ENCODE peak calls at places on chromosomes 5 and 9, in nine cellular contexts. One of them, this sample, is unnamed.

GRCh38 chr5:165630211-165630866 is 2124.9 kb downstream of the MAT2B start:
- DNase-seq in brain microvascular endothelial cell: peak
- DNase-seq in cardiac muscle cell: peak
- DNase-seq in A549: peak
- DNase-seq in heart right ventricle: peak
- DNase-seq in esophagus squamous epithelium: no peak
- DNase-seq in OCI-LY7: peak
- DNase-seq in prostate gland: peak
- DNase-seq in endodermal cell: peak
- DNase-seq in this sample: no peak

GRCh38 chr9:69093471-69094103 is 58.0 kb downstream of the FXN start:
- DNase-seq in endodermal cell: no peak
- DNase-seq in heart right ventricle: no peak
- DNase-seq in A549: no peak
- DNase-seq in cardiac muscle cell: no peak
- DNase-seq in esophagus squamous epithelium: no peak
- DNase-seq in OCI-LY7: no peak
- DNase-seq in brain microvascular endothelial cell: no peak
- DNase-seq in prostate gland: no peak
- DNase-seq in this sample: no peak

GRCh38 chr9:31032206-31032605 is 1352.2 kb upstream of the ACO1 start:
- DNase-seq in OCI-LY7: no peak
- DNase-seq in cardiac muscle cell: no peak
- DNase-seq in heart right ventricle: no peak
- DNase-seq in brain microvascular endothelial cell: no peak
- DNase-seq in esophagus squamous epithelium: no peak
- DNase-seq in endodermal cell: no peak
- DNase-seq in A549: no peak
- DNase-seq in prostate gland: no peak
- DNase-seq in this sample: no peak

GRCh38 chr9:37243588-37244345 is 123.4 kb downstream of the ZCCHC7 start:
- DNase-seq in A549: no peak
- DNase-seq in prostate gland: no peak
- DNase-seq in heart right ventricle: no peak
- DNase-seq in esophagus squamous epithelium: no peak
- DNase-seq in endodermal cell: no peak
- DNase-seq in brain microvascular endothelial cell: no peak
- DNase-seq in cardiac muscle cell: no peak
- DNase-seq in OCI-LY7: no peak
- DNase-seq in this sample: no peak

GRCh38 chr9:136786451-136786850 is 4.7 kb upstream of the TMEM141 start:
- DNase-seq in esophagus squamous epithelium: no peak
- DNase-seq in heart right ventricle: no peak
- DNase-seq in endodermal cell: no peak
- DNase-seq in brain microvascular endothelial cell: no peak
- DNase-seq in cardiac muscle cell: no peak
- DNase-seq in prostate gland: no peak
- DNase-seq in A549: no peak
- DNase-seq in OCI-LY7: no peak
- DNase-seq in this sample: no peak

GRCh38 chr5:175658299-175659145 is 651 bp downstream of the HRH2 start:
- DNase-seq in A549: no peak
- DNase-seq in endodermal cell: peak
- DNase-seq in heart right ventricle: no peak
- DNase-seq in prostate gland: no peak
- DNase-seq in esophagus squamous epithelium: no peak
- DNase-seq in OCI-LY7: no peak
- DNase-seq in brain microvascular endothelial cell: no peak
- DNase-seq in cardiac muscle cell: peak
- DNase-seq in this sample: no peak

GRCh38 chr5:136424835-136425694 is 59.7 kb upstream of the TRPC7 start:
- DNase-seq in brain microvascular endothelial cell: peak
- DNase-seq in prostate gland: peak
- DNase-seq in endodermal cell: peak
- DNase-seq in OCI-LY7: peak
- DNase-seq in A549: peak
- DNase-seq in heart right ventricle: peak
- DNase-seq in esophagus squamous epithelium: no peak
- DNase-seq in cardiac muscle cell: peak
- DNase-seq in this sample: peak

GRCh38 chr5:6246820-6247437 is 131.4 kb downstream of the MED10 start:
- DNase-seq in endodermal cell: no peak
- DNase-seq in esophagus squamous epithelium: no peak
- DNase-seq in prostate gland: no peak
- DNase-seq in A549: no peak
- DNase-seq in OCI-LY7: no peak
- DNase-seq in brain microvascular endothelial cell: no peak
- DNase-seq in heart right ventricle: no peak
- DNase-seq in cardiac muscle cell: no peak
- DNase-seq in this sample: no peak

GRCh38 chr5:179342577-179342976 is 2.7 kb downstream of the ADAMTS2 start:
- DNase-seq in esophagus squamous epithelium: no peak
- DNase-seq in heart right ventricle: no peak
- DNase-seq in OCI-LY7: no peak
- DNase-seq in brain microvascular endothelial cell: peak
- DNase-seq in A549: no peak
- DNase-seq in cardiac muscle cell: peak
- DNase-seq in endodermal cell: no peak
- DNase-seq in prostate gland: no peak
- DNase-seq in this sample: no peak

GRCh38 chr9:74281674-74282073 is 215.5 kb upstream of the RORB start:
- DNase-seq in prostate gland: no peak
- DNase-seq in cardiac muscle cell: no peak
- DNase-seq in A549: no peak
- DNase-seq in esophagus squamous epithelium: no peak
- DNase-seq in brain microvascular endothelial cell: no peak
- DNase-seq in endodermal cell: peak
- DNase-seq in OCI-LY7: peak
- DNase-seq in heart right ventricle: no peak
- DNase-seq in this sample: no peak

GRCh38 chr5:131193106-131193505 is 22.4 kb downstream of the LYRM7 start:
- DNase-seq in A549: no peak
- DNase-seq in cardiac muscle cell: peak
- DNase-seq in brain microvascular endothelial cell: peak
- DNase-seq in prostate gland: no peak
- DNase-seq in OCI-LY7: no peak
- DNase-seq in esophagus squamous epithelium: no peak
- DNase-seq in heart right ventricle: no peak
- DNase-seq in endodermal cell: no peak
- DNase-seq in this sample: no peak

GRCh38 chr9:123327697-123328100 is 28.3 kb upstream of the CRB2 start:
- DNase-seq in OCI-LY7: no peak
- DNase-seq in heart right ventricle: no peak
- DNase-seq in A549: no peak
- DNase-seq in brain microvascular endothelial cell: no peak
- DNase-seq in cardiac muscle cell: no peak
- DNase-seq in endodermal cell: no peak
- DNase-seq in esophagus squamous epithelium: no peak
- DNase-seq in prostate gland: peak
- DNase-seq in this sample: no peak

GRCh38 chr9:24614070-24614469 is 68.4 kb upstream of the IZUMO3 start:
- DNase-seq in OCI-LY7: no peak
- DNase-seq in cardiac muscle cell: peak
- DNase-seq in prostate gland: no peak
- DNase-seq in A549: no peak
- DNase-seq in esophagus squamous epithelium: no peak
- DNase-seq in brain microvascular endothelial cell: no peak
- DNase-seq in heart right ventricle: no peak
- DNase-seq in endodermal cell: no peak
- DNase-seq in this sample: no peak

DNA sequence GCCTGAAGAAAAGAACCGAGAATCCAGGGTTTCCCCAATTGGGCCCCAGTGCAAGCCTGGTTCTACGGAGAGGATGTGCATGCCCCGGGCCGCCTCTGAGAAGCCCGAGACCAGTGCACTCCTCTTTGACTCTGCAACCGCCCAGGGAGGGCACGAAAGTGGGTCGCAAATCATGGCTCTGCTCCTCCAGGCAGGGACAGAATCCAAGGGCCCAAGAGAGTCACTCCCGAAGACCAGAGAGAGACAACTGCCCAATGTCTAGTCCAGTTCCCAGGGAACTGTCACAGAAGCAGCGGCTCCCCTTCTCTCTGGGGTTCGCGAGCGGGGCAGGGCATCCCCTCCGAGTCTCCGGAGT is 107.8 kb downstream of the PSD2 start:
- DNase-seq in prostate gland: no peak
- DNase-seq in endodermal cell: peak
- DNase-seq in esophagus squamous epithelium: no peak
- DNase-seq in OCI-LY7: no peak
- DNase-seq in heart right ventricle: no peak
- DNase-seq in brain microvascular endothelial cell: no peak
- DNase-seq in cardiac muscle cell: no peak
- DNase-seq in A549: no peak
- DNase-seq in this sample: no peak
- H3K4me3 ChIP-seq in prostate gland: peak
- H3K4me3 ChIP-seq in endodermal cell: peak
- H3K4me3 ChIP-seq in esophagus squamous epithelium: peak
- H3K4me3 ChIP-seq in OCI-LY7: no peak
- H3K4me3 ChIP-seq in heart right ventricle: peak
- H3K4me3 ChIP-seq in brain microvascular endothelial cell: no peak
- H3K4me3 ChIP-seq in cardiac muscle cell: peak
- H3K4me3 ChIP-seq in A549: no peak
- H3K4me3 ChIP-seq in this sample: no peak

GRCh38 chr5:111159845-111160244 is 64.3 kb upstream of the CAMK4 start:
- DNase-seq in heart right ventricle: no peak
- DNase-seq in A549: no peak
- DNase-seq in brain microvascular endothelial cell: no peak
- DNase-seq in endodermal cell: no peak
- DNase-seq in esophagus squamous epithelium: no peak
- DNase-seq in cardiac muscle cell: no peak
- DNase-seq in prostate gland: no peak
- DNase-seq in OCI-LY7: no peak
- DNase-seq in this sample: no peak
- TF ChIP-seq CTCF in heart right ventricle: no peak
- TF ChIP-seq CTCF in A549: no peak
- TF ChIP-seq CTCF in brain microvascular endothelial cell: no peak
- TF ChIP-seq CTCF in endodermal cell: peak
- TF ChIP-seq CTCF in esophagus squamous epithelium: no peak
- TF ChIP-seq CTCF in cardiac muscle cell: no peak
- TF ChIP-seq CTCF in prostate gland: no peak
- TF ChIP-seq CTCF in OCI-LY7: peak
- TF ChIP-seq CTCF in this sample: no peak

GRCh38 chr9:114177423-114178064 is 22.2 kb downstream of the COL27A1 start:
- DNase-seq in esophagus squamous epithelium: no peak
- DNase-seq in cardiac muscle cell: no peak
- DNase-seq in OCI-LY7: no peak
- DNase-seq in A549: peak
- DNase-seq in prostate gland: no peak
- DNase-seq in brain microvascular endothelial cell: peak
- DNase-seq in endodermal cell: no peak
- DNase-seq in heart right ventricle: no peak
- DNase-seq in this sample: no peak
- H3K4me3 ChIP-seq in esophagus squamous epithelium: no peak
- H3K4me3 ChIP-seq in cardiac muscle cell: no peak
- H3K4me3 ChIP-seq in OCI-LY7: no peak
- H3K4me3 ChIP-seq in A549: no peak
- H3K4me3 ChIP-seq in prostate gland: no peak
- H3K4me3 ChIP-seq in brain microvascular endothelial cell: no peak
- H3K4me3 ChIP-seq in endodermal cell: no peak
- H3K4me3 ChIP-seq in heart right ventricle: no peak
- H3K4me3 ChIP-seq in this sample: no peak

GRCh38 chr5:51646482-51646881 is 263.2 kb downstream of the ISL1 start:
- DNase-seq in prostate gland: no peak
- DNase-seq in A549: no peak
- DNase-seq in endodermal cell: no peak
- DNase-seq in cardiac muscle cell: no peak
- DNase-seq in esophagus squamous epithelium: no peak
- DNase-seq in heart right ventricle: no peak
- DNase-seq in brain microvascular endothelial cell: no peak
- DNase-seq in OCI-LY7: no peak
- DNase-seq in this sample: no peak

GRCh38 chr5:51650824-51651223 is 267.6 kb downstream of the ISL1 start:
- DNase-seq in A549: no peak
- DNase-seq in prostate gland: no peak
- DNase-seq in heart right ventricle: no peak
- DNase-seq in endodermal cell: no peak
- DNase-seq in esophagus squamous epithelium: no peak
- DNase-seq in OCI-LY7: no peak
- DNase-seq in brain microvascular endothelial cell: no peak
- DNase-seq in cardiac muscle cell: no peak
- DNase-seq in this sample: no peak

GRCh38 chr5:51651476-51651875 is 268.2 kb downstream of the ISL1 start:
- DNase-seq in endodermal cell: no peak
- DNase-seq in prostate gland: peak
- DNase-seq in esophagus squamous epithelium: no peak
- DNase-seq in heart right ventricle: no peak
- DNase-seq in A549: no peak
- DNase-seq in cardiac muscle cell: no peak
- DNase-seq in OCI-LY7: no peak
- DNase-seq in brain microvascular endothelial cell: no peak
- DNase-seq in this sample: no peak

GRCh38 chr5:51652980-51653379 is 269.7 kb downstream of the ISL1 start:
- DNase-seq in OCI-LY7: no peak
- DNase-seq in endodermal cell: no peak
- DNase-seq in cardiac muscle cell: no peak
- DNase-seq in brain microvascular endothelial cell: no peak
- DNase-seq in esophagus squamous epithelium: no peak
- DNase-seq in A549: no peak
- DNase-seq in heart right ventricle: no peak
- DNase-seq in prostate gland: no peak
- DNase-seq in this sample: no peak

DNA sequence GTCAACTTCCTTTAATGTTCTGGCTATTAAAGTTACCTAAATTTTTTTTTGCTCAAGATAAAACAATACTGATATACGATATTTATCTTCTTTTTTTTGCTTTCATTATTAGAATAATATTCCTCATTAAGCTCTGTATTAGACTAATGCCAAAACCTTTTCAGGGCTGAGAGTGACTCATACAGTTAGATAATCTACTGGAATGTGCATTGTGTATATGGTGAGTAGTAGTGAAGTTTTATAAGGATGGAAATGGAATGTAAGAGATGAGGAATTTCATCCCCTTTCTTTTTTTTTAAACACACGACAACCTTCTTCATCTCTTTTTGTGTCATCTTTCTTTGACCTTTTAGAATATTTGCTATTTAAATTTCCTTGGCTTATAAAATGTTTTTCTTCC is 268.6 kb downstream of the ISL1 start:
- DNase-seq in endodermal cell: no peak
- DNase-seq in OCI-LY7: no peak
- DNase-seq in brain microvascular endothelial cell: no peak
- DNase-seq in heart right ventricle: no peak
- DNase-seq in cardiac muscle cell: no peak
- DNase-seq in prostate gland: no peak
- DNase-seq in A549: no peak
- DNase-seq in esophagus squamous epithelium: no peak
- DNase-seq in this sample: peak
- TF ChIP-seq CTCF in endodermal cell: no peak
- TF ChIP-seq CTCF in OCI-LY7: no peak
- TF ChIP-seq CTCF in brain microvascular endothelial cell: no peak
- TF ChIP-seq CTCF in heart right ventricle: no peak
- TF ChIP-seq CTCF in cardiac muscle cell: no peak
- TF ChIP-seq CTCF in prostate gland: no peak
- TF ChIP-seq CTCF in A549: no peak
- TF ChIP-seq CTCF in esophagus squamous epithelium: no peak
- TF ChIP-seq CTCF in this sample: no peak

This sample was measured in HFF-Myc.